ENCODE peak calls at places on chromosome 3, in ten cellular contexts. N is CD8-positive, alpha-beta memory T cell; R is endothelial cell; C is HTR-8/SVneo; X is NAMALWA; A is NCI-H2081; J is right cardiac atrium; H is effector memory CD8-positive, alpha-beta T cell; W is sigmoid colon; O is AG08396. V is an unnamed sample.

GRCh38 chr3:35200056-35200455 is 439.3 kb upstream of the ARPP21 start:
- DNase-seq in N (no peak), R (no peak), C (peak; percentile 5), X (no peak), A (no peak), J (no peak), H (no peak), W (no peak), O (no peak), V (no peak)

GRCh38 chr3:54243960-54244359 is 121.6 kb downstream of the CACNA2D3 start:
- DNase-seq in N (no peak), R (no peak), C (no peak), X (no peak), A (no peak), J (no peak), H (no peak), W (no peak), O (no peak), V (no peak)

GRCh38 chr3:144119611-144120010 is 148.0 kb downstream of the DIPK2A start:
- DNase-seq in N (no peak), R (no peak), C (no peak), X (no peak), A (peak; percentile 21), J (no peak), H (no peak), W (no peak), O (no peak), V (peak; percentile 33)

GRCh38 chr3:87614998-87615397 is 338.6 kb upstream of the POU1F1 start:
- DNase-seq in N (no peak), R (no peak), C (no peak), X (no peak), A (no peak), J (no peak), H (no peak), W (no peak), O (no peak), V (no peak)

GRCh38 chr3:17227472-17227871 is 342.7 kb downstream of the PLCL2 start:
- DNase-seq in N (no peak), R (no peak), C (no peak), X (no peak), A (no peak), J (no peak), H (no peak), W (no peak), O (no peak), V (no peak)

GRCh38 chr3:64067510-64068346 is 44.4 kb upstream of the PSMD6 start:
- DNase-seq in N (no peak), R (no peak), C (no peak), X (no peak), A (peak; percentile 26), J (peak; percentile 50), H (no peak), W (no peak), O (no peak), V (no peak)

GRCh38 chr3:1404270-1404669 is 311.4 kb downstream of the CNTN6 start:
- DNase-seq in N (no peak), R (no peak), C (no peak), X (no peak), A (peak; percentile 33), J (no peak), H (no peak), W (no peak), O (no peak), V (no peak)

GRCh38 chr3:46538803-46539442 is 27.2 kb downstream of the LRRC2 start:
- DNase-seq in N (peak; percentile 87), R (peak; percentile 33), C (no peak), X (peak; percentile 85), A (peak; percentile 64), J (peak; percentile 79), H (peak; percentile 84), W (peak; percentile 72), O (peak; percentile 37), V (peak; percentile 44)

GRCh38 chr3:63343674-63344073 is 65.6 kb downstream of the SYNPR start:
- DNase-seq in N (no peak), R (peak; percentile 25), C (peak; percentile 58), X (peak; percentile 60), A (peak; percentile 96), J (peak; percentile 68), H (no peak), W (peak; percentile 89), O (peak; percentile 55), V (peak; percentile 96)

GRCh38 chr3:157460253-157460652 is 23.6 kb downstream of the PTX3 start:
- DNase-seq in N (no peak), R (no peak), C (no peak), X (no peak), A (no peak), J (no peak), H (no peak), W (no peak), O (no peak), V (no peak)

GRCh38 chr3:8756671-8757070 is 12.7 kb downstream of the OXTR start:
- DNase-seq in N (no peak), R (no peak), C (no peak), X (no peak), A (no peak), J (no peak), H (no peak), W (no peak), O (no peak), V (no peak)

GRCh38 chr3:64351713-64352595 is 126.7 kb upstream of the PRICKLE2 start:
- DNase-seq in N (no peak), R (no peak), C (no peak), X (no peak), A (no peak), J (no peak), H (no peak), W (no peak), O (no peak), V (no peak)

GRCh38 chr3:112382543-112383160 is 49.7 kb downstream of the CD200 start:
- DNase-seq in N (no peak), R (no peak), C (no peak), X (no peak), A (no peak), J (no peak), H (no peak), W (no peak), O (no peak), V (no peak)

GRCh38 chr3:126715432-126715831 is 11.4 kb downstream of the CHCHD6 start:
- DNase-seq in N (no peak), R (no peak), C (no peak), X (no peak), A (no peak), J (no peak), H (no peak), W (no peak), O (no peak), V (no peak)

V was measured in A673.